ENCODE peak calls at places on chromosomes 3 and 15, in seven cellular contexts. R is tibial artery, U is fibroblast of pulmonary artery, T is mucosa of descending colon, E is WTC11, Q is heart left ventricle, K is MCF 10A. B is an unnamed sample.

GRCh38 chr3:23202921-23203650 is at the start of gene UBE2E2:
- DNase-seq in R (peak; percentile 60), U (peak; percentile 68), T (peak; percentile 68), E (peak; percentile 77), Q (no peak), K (peak; percentile 55), B (peak; percentile 66)

GRCh38 chr15:42118650-42119531 is 24.5 kb upstream of the PLA2G4D start:
- DNase-seq in R (no peak), U (no peak), T (peak; percentile 73), E (no peak), Q (no peak), K (no peak), B (no peak)

GRCh38 chr3:129597792-129598381 is 8.6 kb downstream of the PLXND1 start:
- DNase-seq in R (no peak), U (no peak), T (no peak), E (no peak), Q (no peak), K (no peak), B (no peak)

GRCh38 chr15:40263036-40263754 is 19.7 kb downstream of the ANKRD63 start:
- DNase-seq in R (no peak), U (peak; percentile 48), T (peak; percentile 58), E (no peak), Q (no peak), K (no peak), B (no peak)

GRCh38 chr3:33956211-33956610 is 157.8 kb downstream of the PDCD6IP start:
- DNase-seq in R (no peak), U (no peak), T (no peak), E (no peak), Q (no peak), K (no peak), B (no peak)

GRCh38 chr3:40504636-40505430 is 1.0 kb upstream of the ZNF620 start:
- DNase-seq in R (peak; percentile 67), U (peak; percentile 98), T (no peak), E (no peak), Q (no peak), K (peak; percentile 96), B (no peak)

GRCh38 chr15:72685925-72686794 is at the start of the genes BBS4 and HIGD2B:
- DNase-seq in R (peak; percentile 86), U (peak; percentile 86), T (peak; percentile 92), E (peak; percentile 89), Q (peak; percentile 87), K (peak; percentile 89), B (peak; percentile 92)

GRCh38 chr3:119595639-119596329 is 1.9 kb upstream of the PLA1A start:
- DNase-seq in R (no peak), U (no peak), T (no peak), E (no peak), Q (no peak), K (no peak), B (no peak)

GRCh38 chr3:98326945-98327344 is 26.7 kb upstream of the OR5K4 start:
- DNase-seq in R (no peak), U (no peak), T (no peak), E (no peak), Q (no peak), K (no peak), B (no peak)

GRCh38 chr15:29103825-29104565 is 165.6 kb downstream of the NSMCE3 start:
- DNase-seq in R (no peak), U (peak; percentile 84), T (peak; percentile 64), E (peak; percentile 88), Q (peak; percentile 64), K (no peak), B (peak; percentile 93)

GRCh38 chr3:175941352-175941751 is 1082.2 kb downstream of the NAALADL2 start:
- DNase-seq in R (no peak), U (peak; percentile 8), T (peak; percentile 14), E (peak; percentile 62), Q (no peak), K (no peak), B (peak; percentile 31)

GRCh38 chr15:37594431-37594830 is 340.0 kb upstream of the TMCO5A start:
- DNase-seq in R (no peak), U (no peak), T (no peak), E (no peak), Q (no peak), K (no peak), B (no peak)

GRCh38 chr3:55790596-55791350 is 303.7 kb upstream of the WNT5A start:
- DNase-seq in R (no peak), U (no peak), T (no peak), E (no peak), Q (no peak), K (no peak), B (no peak)

DNA sequence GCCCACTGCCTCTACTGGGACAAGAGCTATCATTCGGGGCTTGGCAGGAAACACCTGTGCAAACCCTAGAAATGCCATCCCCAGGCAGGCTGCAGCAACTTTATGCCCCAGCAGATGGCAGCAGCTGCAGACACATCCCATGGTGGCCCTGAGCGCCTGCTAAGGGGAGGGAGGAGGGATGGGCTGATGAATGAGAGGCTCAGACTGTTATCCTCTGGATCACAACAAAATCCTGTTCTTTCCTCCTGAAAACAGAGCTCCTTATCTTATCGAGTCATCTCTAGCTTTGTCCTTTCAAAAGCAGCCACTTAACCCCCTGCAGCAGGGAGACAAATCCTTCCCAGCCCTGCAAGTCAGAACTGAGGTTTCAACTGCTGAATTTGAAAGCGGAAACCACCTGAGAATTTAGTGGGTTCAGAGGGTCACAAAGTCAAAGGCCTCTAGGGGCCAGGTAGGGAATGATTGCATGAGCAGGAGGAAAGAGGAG is 90.6 kb upstream of the PROK2 start:
- DNase-seq in R (peak; percentile 69), U (peak; percentile 70), T (peak; percentile 90), E (peak; percentile 93), Q (peak; percentile 59), K (peak; percentile 79), B (peak; percentile 87)
- TF ChIP-seq CTCF in R (peak; percentile 87), U (peak; percentile 94), T (peak; percentile 93), E (peak; percentile 72), Q (peak; percentile 85), K (peak; percentile 87), B (peak; percentile 71)

DNA sequence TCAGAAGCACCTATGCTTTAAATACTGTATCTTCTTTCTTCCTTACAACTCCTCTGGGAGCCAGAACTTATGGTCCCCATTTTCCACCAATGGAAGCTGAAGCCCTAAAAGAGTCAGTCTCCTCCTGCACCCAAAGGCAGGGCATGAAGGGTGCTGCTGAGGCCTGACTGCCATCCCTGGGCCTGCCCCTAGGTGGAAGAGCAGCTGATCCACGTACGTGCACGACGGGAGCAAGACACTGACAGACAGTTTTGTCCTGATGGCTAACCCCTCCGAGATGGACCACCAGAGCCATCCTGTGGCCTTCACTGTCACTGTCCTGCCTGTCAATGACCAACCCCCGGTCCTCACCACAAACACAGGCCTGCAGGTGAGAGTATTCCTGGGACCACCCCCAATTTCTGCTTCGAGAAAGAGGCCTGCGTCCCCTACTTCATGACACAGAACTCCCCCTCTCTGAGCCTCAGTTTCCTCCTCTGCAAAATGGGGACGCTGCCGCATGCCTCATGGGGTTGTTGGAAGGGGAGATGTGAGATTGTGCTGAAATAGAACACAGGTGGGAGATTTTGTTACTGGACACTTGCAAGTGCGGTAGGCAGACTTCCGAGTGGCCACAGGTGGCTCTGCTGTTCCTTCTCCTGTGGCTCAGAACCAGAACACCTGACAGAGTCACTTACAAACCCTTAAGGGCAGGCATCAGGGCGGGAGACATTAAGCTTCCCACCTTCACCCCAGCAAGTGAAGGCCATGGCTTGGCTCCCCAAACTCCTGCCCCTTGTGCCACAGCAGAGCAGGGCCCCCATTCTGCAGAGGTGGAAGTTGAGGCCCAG is 175.4 kb downstream of the TBC1D2B start:
- DNase-seq in R (peak; percentile 6), U (no peak), T (no peak), E (peak; percentile 50), Q (no peak), K (no peak), B (peak; percentile 55)
- TF ChIP-seq CTCF in R (no peak), U (peak; percentile 8), T (no peak), E (no peak), Q (no peak), K (peak; percentile 6), B (peak; percentile 30)

GRCh38 chr15:64093627-64094417 is at the start of gene CIAO2A:
- DNase-seq in R (peak; percentile 96), U (peak; percentile 99), T (peak; percentile 98), E (peak; percentile 95), Q (peak; percentile 96), K (peak; percentile 99), B (peak; percentile 88)

GRCh38 chr15:64089553-64090280 is 3.9 kb downstream of the CIAO2A start:
- DNase-seq in R (no peak), U (no peak), T (no peak), E (no peak), Q (no peak), K (no peak), B (no peak)

GRCh38 chr15:64092864-64093626 is 593 bp downstream of the CIAO2A start:
- DNase-seq in R (no peak), U (peak; percentile 53), T (peak; percentile 66), E (peak; percentile 44), Q (peak; percentile 43), K (peak; percentile 36), B (peak; percentile 45)

GRCh38 chr15:64090527-64090926 is 3.1 kb downstream of the CIAO2A start:
- DNase-seq in R (peak; percentile 52), U (no peak), T (peak; percentile 33), E (no peak), Q (no peak), K (no peak), B (no peak)

DNA sequence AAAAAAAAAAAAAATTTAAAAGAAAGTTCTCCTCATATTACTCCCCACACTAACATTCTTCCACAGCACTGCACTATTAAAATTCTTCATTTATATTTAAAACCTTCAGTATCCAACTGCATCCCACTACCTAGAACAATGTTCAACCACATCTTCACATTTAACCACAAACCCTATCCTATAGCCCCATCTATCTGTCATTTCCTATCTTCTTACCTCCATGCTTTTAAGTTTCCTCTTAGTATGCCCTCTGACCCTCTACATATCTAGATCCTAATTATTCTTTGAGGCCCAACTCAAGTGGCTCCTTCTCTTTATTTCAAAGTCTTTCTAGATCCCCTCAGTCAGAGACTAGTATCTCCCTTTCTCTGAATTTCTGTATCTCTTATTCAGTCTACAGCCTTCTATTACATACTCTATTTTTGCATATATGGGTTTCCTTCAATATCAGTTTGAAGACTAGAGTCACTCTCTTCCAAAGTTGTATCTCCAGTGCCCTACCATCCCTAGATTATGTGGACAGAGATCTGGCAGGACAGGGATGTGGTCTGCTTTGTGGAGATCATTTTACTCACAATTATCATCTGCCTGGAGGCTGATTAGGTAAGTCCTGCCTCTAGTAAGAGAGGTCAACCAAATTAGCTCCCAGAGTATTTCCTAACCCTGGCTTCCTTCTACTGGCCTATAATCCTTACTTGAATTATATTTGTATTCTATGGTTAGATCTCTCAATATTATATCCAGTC is 1.4 kb downstream of the CIAO2A start:
- DNase-seq in R (no peak), U (no peak), T (no peak), E (no peak), Q (no peak), K (peak; percentile 22), B (no peak)
- TF ChIP-seq CTCF in R (no peak), U (no peak), T (no peak), E (no peak), Q (no peak), K (no peak), B (no peak)

DNA sequence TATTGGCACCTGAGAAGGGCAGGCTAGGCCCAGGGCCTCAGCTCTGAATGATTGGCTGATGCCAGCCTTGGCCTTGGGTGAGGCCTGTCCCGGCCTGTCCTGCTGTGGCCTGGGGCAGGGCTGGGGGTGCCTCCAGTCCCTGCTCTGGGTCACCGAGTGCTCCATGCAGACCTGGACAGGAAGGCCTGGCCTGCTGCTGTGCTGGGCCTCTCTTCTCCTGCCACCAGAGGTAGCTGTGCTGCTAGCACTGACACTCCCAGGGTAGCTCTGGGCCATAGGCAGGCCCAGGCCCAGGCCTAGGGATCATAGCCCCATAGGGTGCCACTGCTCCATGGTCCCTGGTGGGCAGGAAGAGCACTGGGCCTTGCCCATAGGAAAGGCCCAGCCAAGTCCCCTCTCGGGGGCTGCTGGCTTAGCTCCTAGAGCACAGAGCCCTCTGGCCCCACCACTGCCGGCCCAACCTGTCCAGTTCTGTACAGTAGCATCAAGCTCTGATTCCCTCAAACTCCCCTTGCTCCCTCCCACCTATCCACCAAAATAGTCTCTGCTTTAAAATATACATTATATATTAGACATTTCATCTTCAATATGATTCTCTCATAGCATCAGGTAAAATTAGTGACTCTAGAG is 18.2 kb downstream of the ABTB1 start:
- DNase-seq in R (no peak), U (peak; percentile 75), T (peak; percentile 42), E (peak; percentile 71), Q (no peak), K (peak; percentile 69), B (peak; percentile 68)
- TF ChIP-seq CTCF in R (peak; percentile 69), U (peak; percentile 84), T (no peak), E (no peak), Q (peak; percentile 33), K (peak; percentile 67), B (peak; percentile 61)

B was measured in glutamatergic neuron.